ENCODE peak calls at places on chromosomes 4 and X, in five cellular contexts. One of them, this sample, is unnamed.

GRCh38 chrX:50769389-50770063 is 44.5 kb downstream of the SHROOM4 start:
- DNase-seq in CD4-positive, CD25-positive, alpha-beta regulatory T cell: no peak
- DNase-seq in MM.1S: no peak
- DNase-seq in endodermal cell: no peak
- DNase-seq in RWPE1: no peak
- DNase-seq in this sample: no peak

GRCh38 chr4:183362916-183363542 is 40.8 kb upstream of the CLDN24 start:
- DNase-seq in RWPE1: no peak
- DNase-seq in CD4-positive, CD25-positive, alpha-beta regulatory T cell: no peak
- DNase-seq in MM.1S: no peak
- DNase-seq in endodermal cell: peak
- DNase-seq in this sample: no peak

GRCh38 chr4:109803924-109804571 is 2.2 kb upstream of the CFI start:
- DNase-seq in CD4-positive, CD25-positive, alpha-beta regulatory T cell: no peak
- DNase-seq in endodermal cell: peak
- DNase-seq in RWPE1: peak
- DNase-seq in MM.1S: peak
- DNase-seq in this sample: no peak

GRCh38 chrX:41445781-41446358 is 1.3 kb upstream of the NYX start:
- DNase-seq in RWPE1: no peak
- DNase-seq in MM.1S: no peak
- DNase-seq in CD4-positive, CD25-positive, alpha-beta regulatory T cell: no peak
- DNase-seq in endodermal cell: no peak
- DNase-seq in this sample: no peak

GRCh38 chr4:26787461-26788340 is 72.9 kb upstream of the STIM2 start:
- DNase-seq in MM.1S: no peak
- DNase-seq in RWPE1: peak
- DNase-seq in endodermal cell: peak
- DNase-seq in CD4-positive, CD25-positive, alpha-beta regulatory T cell: no peak
- DNase-seq in this sample: peak

GRCh38 chr4:19729873-19730735 is 521.6 kb upstream of the SLIT2 start:
- DNase-seq in CD4-positive, CD25-positive, alpha-beta regulatory T cell: no peak
- DNase-seq in endodermal cell: no peak
- DNase-seq in MM.1S: no peak
- DNase-seq in RWPE1: no peak
- DNase-seq in this sample: no peak

GRCh38 chr4:51895158-51895557 is 52.2 kb downstream of the DCUN1D4 start:
- DNase-seq in endodermal cell: no peak
- DNase-seq in RWPE1: no peak
- DNase-seq in CD4-positive, CD25-positive, alpha-beta regulatory T cell: no peak
- DNase-seq in MM.1S: no peak
- DNase-seq in this sample: no peak

GRCh38 chr4:3410401-3411135 is 31.2 kb upstream of the HGFAC start:
- DNase-seq in CD4-positive, CD25-positive, alpha-beta regulatory T cell: no peak
- DNase-seq in endodermal cell: peak
- DNase-seq in RWPE1: no peak
- DNase-seq in MM.1S: no peak
- DNase-seq in this sample: no peak

GRCh38 chrX:29775890-29776289 is 439.5 kb upstream of the MAGEB2 start:
- DNase-seq in RWPE1: no peak
- DNase-seq in endodermal cell: no peak
- DNase-seq in CD4-positive, CD25-positive, alpha-beta regulatory T cell: no peak
- DNase-seq in MM.1S: no peak
- DNase-seq in this sample: no peak

GRCh38 chrX:106917830-106918500 is 2.2 kb upstream of the CLDN2 start:
- DNase-seq in CD4-positive, CD25-positive, alpha-beta regulatory T cell: no peak
- DNase-seq in endodermal cell: no peak
- DNase-seq in RWPE1: peak
- DNase-seq in MM.1S: no peak
- DNase-seq in this sample: no peak

GRCh38 chr4:97153042-97153441 is 990.2 kb downstream of the STPG2 start:
- DNase-seq in MM.1S: peak
- DNase-seq in CD4-positive, CD25-positive, alpha-beta regulatory T cell: no peak
- DNase-seq in RWPE1: no peak
- DNase-seq in endodermal cell: no peak
- DNase-seq in this sample: no peak

GRCh38 chrX:49292400-49293362 is 10.8 kb upstream of the GAGE10 start:
- DNase-seq in MM.1S: no peak
- DNase-seq in CD4-positive, CD25-positive, alpha-beta regulatory T cell: no peak
- DNase-seq in RWPE1: no peak
- DNase-seq in endodermal cell: no peak
- DNase-seq in this sample: no peak

GRCh38 chrX:96906741-96907140 is 23.0 kb downstream of the RPA4 start:
- DNase-seq in CD4-positive, CD25-positive, alpha-beta regulatory T cell: no peak
- DNase-seq in MM.1S: no peak
- DNase-seq in RWPE1: no peak
- DNase-seq in endodermal cell: no peak
- DNase-seq in this sample: no peak

GRCh38 chr4:163167333-163167626 is 590 bp upstream of the NAF1 start:
- DNase-seq in CD4-positive, CD25-positive, alpha-beta regulatory T cell: no peak
- DNase-seq in RWPE1: no peak
- DNase-seq in MM.1S: no peak
- DNase-seq in endodermal cell: no peak
- DNase-seq in this sample: no peak

GRCh38 chr4:179678093-179678804 is 2236.0 kb upstream of the AGA start:
- DNase-seq in MM.1S: no peak
- DNase-seq in RWPE1: no peak
- DNase-seq in CD4-positive, CD25-positive, alpha-beta regulatory T cell: no peak
- DNase-seq in endodermal cell: no peak
- DNase-seq in this sample: no peak

GRCh38 chr4:180058731-180059215 is 2184.4 kb upstream of the TENM3 start:
- DNase-seq in MM.1S: peak
- DNase-seq in RWPE1: peak
- DNase-seq in CD4-positive, CD25-positive, alpha-beta regulatory T cell: no peak
- DNase-seq in endodermal cell: peak
- DNase-seq in this sample: peak

GRCh38 chrX:147119088-147119487 is 304.5 kb upstream of the CXorf51A start:
- DNase-seq in RWPE1: no peak
- DNase-seq in CD4-positive, CD25-positive, alpha-beta regulatory T cell: no peak
- DNase-seq in MM.1S: no peak
- DNase-seq in endodermal cell: no peak
- DNase-seq in this sample: no peak

GRCh38 chrX:140975472-140975871 is 26.9 kb upstream of the SPANXB1 start:
- DNase-seq in endodermal cell: no peak
- DNase-seq in RWPE1: no peak
- DNase-seq in CD4-positive, CD25-positive, alpha-beta regulatory T cell: no peak
- DNase-seq in MM.1S: no peak
- DNase-seq in this sample: no peak

GRCh38 chr4:185127021-185127925 is 15.8 kb upstream of the SLC25A4 start:
- DNase-seq in MM.1S: no peak
- DNase-seq in endodermal cell: peak
- DNase-seq in RWPE1: no peak
- DNase-seq in CD4-positive, CD25-positive, alpha-beta regulatory T cell: no peak
- DNase-seq in this sample: no peak

GRCh38 chr4:25500626-25501318 is 123.7 kb downstream of the ANAPC4 start:
- DNase-seq in endodermal cell: no peak
- DNase-seq in RWPE1: no peak
- DNase-seq in MM.1S: no peak
- DNase-seq in CD4-positive, CD25-positive, alpha-beta regulatory T cell: no peak
- DNase-seq in this sample: no peak

GRCh38 chr4:139901516-139902327 is 236.1 kb downstream of the MGST2 start:
- DNase-seq in endodermal cell: no peak
- DNase-seq in MM.1S: no peak
- DNase-seq in CD4-positive, CD25-positive, alpha-beta regulatory T cell: no peak
- DNase-seq in RWPE1: no peak
- DNase-seq in this sample: no peak

GRCh38 chr4:36273276-36273675 is 8.1 kb upstream of the DTHD1 start:
- DNase-seq in endodermal cell: no peak
- DNase-seq in CD4-positive, CD25-positive, alpha-beta regulatory T cell: no peak
- DNase-seq in MM.1S: no peak
- DNase-seq in RWPE1: peak
- DNase-seq in this sample: no peak

GRCh38 chr4:67234296-67234695 is 311.0 kb downstream of the CENPC start:
- DNase-seq in RWPE1: no peak
- DNase-seq in MM.1S: no peak
- DNase-seq in CD4-positive, CD25-positive, alpha-beta regulatory T cell: no peak
- DNase-seq in endodermal cell: no peak
- DNase-seq in this sample: no peak

GRCh38 chrX:24890677-24891076 is 125.1 kb downstream of the ARX start:
- DNase-seq in RWPE1: peak
- DNase-seq in CD4-positive, CD25-positive, alpha-beta regulatory T cell: no peak
- DNase-seq in endodermal cell: no peak
- DNase-seq in MM.1S: no peak
- DNase-seq in this sample: no peak
- H3K27ac ChIP-seq in RWPE1: no peak
- H3K27ac ChIP-seq in CD4-positive, CD25-positive, alpha-beta regulatory T cell: no peak
- H3K27ac ChIP-seq in endodermal cell: no peak
- H3K27ac ChIP-seq in MM.1S: no peak
- H3K27ac ChIP-seq in this sample: no peak

GRCh38 chr4:6727943-6728250 is 11.9 kb downstream of the BLOC1S4 start:
- DNase-seq in MM.1S: no peak
- DNase-seq in CD4-positive, CD25-positive, alpha-beta regulatory T cell: no peak
- DNase-seq in RWPE1: no peak
- DNase-seq in endodermal cell: no peak
- DNase-seq in this sample: no peak

GRCh38 chr4:6722891-6723290 is 6.9 kb downstream of the BLOC1S4 start:
- DNase-seq in CD4-positive, CD25-positive, alpha-beta regulatory T cell: no peak
- DNase-seq in endodermal cell: no peak
- DNase-seq in RWPE1: no peak
- DNase-seq in MM.1S: no peak
- DNase-seq in this sample: no peak

GRCh38 chr4:6723851-6724250 is 7.9 kb downstream of the BLOC1S4 start:
- DNase-seq in endodermal cell: no peak
- DNase-seq in RWPE1: no peak
- DNase-seq in CD4-positive, CD25-positive, alpha-beta regulatory T cell: no peak
- DNase-seq in MM.1S: no peak
- DNase-seq in this sample: no peak

GRCh38 chr4:6727081-6727942 is 11.3 kb downstream of the BLOC1S4 start:
- DNase-seq in MM.1S: no peak
- DNase-seq in endodermal cell: peak
- DNase-seq in CD4-positive, CD25-positive, alpha-beta regulatory T cell: no peak
- DNase-seq in RWPE1: no peak
- DNase-seq in this sample: peak

DNA sequence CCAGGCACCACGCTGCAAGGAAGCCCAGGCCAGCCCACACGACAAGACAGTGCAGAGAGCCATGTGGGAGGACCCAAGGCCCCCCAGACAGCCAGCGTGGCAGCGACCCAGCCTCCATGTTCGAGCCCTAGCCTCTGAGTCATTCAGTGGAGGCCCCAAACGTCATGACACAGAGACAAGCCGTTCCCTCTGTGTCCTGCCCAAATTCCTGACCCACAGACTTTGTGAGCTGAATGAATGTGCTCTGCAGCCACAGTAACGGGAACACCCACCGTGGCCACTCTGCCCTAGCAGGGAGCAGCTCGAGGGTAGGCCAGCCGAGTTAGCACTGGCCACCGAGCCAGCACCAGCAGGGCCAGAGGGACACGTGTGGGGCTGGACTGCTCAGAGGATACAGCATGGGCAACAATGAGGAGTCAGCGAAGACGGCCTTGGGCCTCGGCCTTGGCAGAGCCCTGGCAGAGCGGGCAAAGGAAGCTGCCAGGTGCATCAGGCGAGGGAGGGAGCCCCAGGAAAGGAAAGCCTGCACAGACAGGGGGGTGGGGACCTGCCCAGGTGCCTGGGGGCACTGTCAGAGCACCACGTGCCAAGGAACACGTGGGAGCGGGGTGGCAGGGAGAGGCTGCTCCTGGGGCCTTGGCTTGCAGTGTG is 8.6 kb downstream of the BLOC1S4 start:
- DNase-seq in MM.1S: no peak
- DNase-seq in endodermal cell: no peak
- DNase-seq in CD4-positive, CD25-positive, alpha-beta regulatory T cell: no peak
- DNase-seq in RWPE1: no peak
- DNase-seq in this sample: no peak
- H3K27ac ChIP-seq in MM.1S: no peak
- H3K27ac ChIP-seq in endodermal cell: no peak
- H3K27ac ChIP-seq in CD4-positive, CD25-positive, alpha-beta regulatory T cell: no peak
- H3K27ac ChIP-seq in RWPE1: peak
- H3K27ac ChIP-seq in this sample: peak

DNA sequence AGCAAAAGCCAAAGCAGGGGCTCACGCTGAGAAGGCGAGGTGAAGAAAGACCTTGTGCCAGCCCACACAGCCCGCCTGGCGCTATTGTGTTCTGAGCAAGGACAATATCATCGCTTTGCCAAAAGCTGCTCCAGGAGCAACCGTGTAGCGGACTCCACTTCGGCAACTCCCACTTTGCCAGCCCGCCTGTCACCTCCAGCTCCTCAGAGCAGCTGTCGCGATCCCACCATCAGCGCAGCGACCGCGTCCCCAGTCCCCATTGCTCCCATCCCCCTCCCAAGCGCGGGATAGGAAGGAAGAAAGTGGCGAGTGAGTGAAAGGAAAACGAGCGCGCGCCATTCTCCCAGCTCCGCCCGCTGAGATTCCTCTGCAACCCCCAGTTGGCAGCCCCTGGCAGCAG is 759 bp downstream of the ZC4H2 start:
- DNase-seq in CD4-positive, CD25-positive, alpha-beta regulatory T cell: peak
- DNase-seq in MM.1S: peak
- DNase-seq in endodermal cell: peak
- DNase-seq in RWPE1: no peak
- DNase-seq in this sample: no peak
- H3K27ac ChIP-seq in CD4-positive, CD25-positive, alpha-beta regulatory T cell: no peak
- H3K27ac ChIP-seq in MM.1S: no peak
- H3K27ac ChIP-seq in endodermal cell: peak
- H3K27ac ChIP-seq in RWPE1: peak
- H3K27ac ChIP-seq in this sample: no peak

GRCh38 chr4:7828926-7829325 is 110.7 kb downstream of the AFAP1 start:
- DNase-seq in MM.1S: no peak
- DNase-seq in CD4-positive, CD25-positive, alpha-beta regulatory T cell: no peak
- DNase-seq in RWPE1: no peak
- DNase-seq in endodermal cell: no peak
- DNase-seq in this sample: no peak

GRCh38 chr4:7827566-7827965 is 112.1 kb downstream of the AFAP1 start:
- DNase-seq in RWPE1: no peak
- DNase-seq in CD4-positive, CD25-positive, alpha-beta regulatory T cell: no peak
- DNase-seq in endodermal cell: no peak
- DNase-seq in MM.1S: no peak
- DNase-seq in this sample: no peak

GRCh38 chr4:7826909-7827306 is 112.8 kb downstream of the AFAP1 start:
- DNase-seq in endodermal cell: no peak
- DNase-seq in MM.1S: no peak
- DNase-seq in CD4-positive, CD25-positive, alpha-beta regulatory T cell: no peak
- DNase-seq in RWPE1: no peak
- DNase-seq in this sample: no peak

GRCh38 chr4:7829687-7830580 is 109.7 kb downstream of the AFAP1 start:
- DNase-seq in CD4-positive, CD25-positive, alpha-beta regulatory T cell: no peak
- DNase-seq in RWPE1: no peak
- DNase-seq in MM.1S: no peak
- DNase-seq in endodermal cell: no peak
- DNase-seq in this sample: no peak

DNA sequence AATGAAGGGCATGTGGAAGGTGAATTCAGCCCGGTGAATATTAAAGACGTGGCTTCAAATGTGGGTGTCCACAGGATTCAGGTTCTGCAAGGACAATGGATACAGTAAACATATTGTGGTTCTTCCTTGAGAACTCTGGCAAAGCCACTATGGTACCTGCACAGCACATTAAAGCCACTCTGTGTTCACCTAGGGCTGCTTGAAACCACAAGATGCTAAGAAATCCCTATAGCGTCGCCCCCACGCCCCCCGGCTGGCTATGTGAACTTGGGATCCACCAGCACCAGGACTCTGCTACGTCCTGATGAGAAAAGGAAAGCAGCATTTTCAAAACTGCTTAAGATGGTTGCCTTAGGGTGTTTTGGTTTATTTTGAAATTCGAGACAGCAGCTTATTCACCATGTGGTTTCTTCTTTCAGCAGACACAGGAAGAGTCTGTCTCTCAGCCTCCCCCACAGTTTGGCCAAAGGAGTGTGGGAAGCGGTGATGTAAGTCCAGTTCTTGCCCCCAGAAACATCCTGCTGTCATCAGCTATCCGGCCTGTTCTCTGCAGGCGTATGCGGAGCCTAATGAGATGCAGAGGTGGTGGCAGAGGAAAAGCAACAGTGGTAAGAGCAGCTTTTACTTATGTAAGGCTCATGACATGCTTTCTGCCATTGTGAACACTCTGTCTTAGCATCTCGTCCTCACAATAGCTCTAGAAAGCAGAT is 111.5 kb downstream of the AFAP1 start:
- DNase-seq in RWPE1: peak
- DNase-seq in MM.1S: peak
- DNase-seq in CD4-positive, CD25-positive, alpha-beta regulatory T cell: peak
- DNase-seq in endodermal cell: no peak
- DNase-seq in this sample: no peak
- H3K27ac ChIP-seq in RWPE1: peak
- H3K27ac ChIP-seq in MM.1S: peak
- H3K27ac ChIP-seq in CD4-positive, CD25-positive, alpha-beta regulatory T cell: peak
- H3K27ac ChIP-seq in endodermal cell: peak
- H3K27ac ChIP-seq in this sample: peak